ENCODE peak calls at places on chromosome 1, in seven cellular contexts. G is hepatocyte, V is foreskin fibroblast, X is AG09309, H is neural progenitor cell, D is heart right ventricle, W is GM23248. F is an unnamed sample.

GRCh38 chr1:209805341-209805781 is 581 bp downstream of the IRF6 start:
- DNase-seq in H (peak), D (no peak), X (no peak), G (peak), V (no peak), W (no peak), F (peak)

GRCh38 chr1:107765484-107765883 is 199.5 kb downstream of the VAV3 start:
- DNase-seq in G (no peak), H (no peak), X (no peak), D (no peak), W (no peak), V (no peak), F (no peak)

GRCh38 chr1:22053018-22053860 is 730 bp downstream of the CDC42 start:
- DNase-seq in X (no peak), G (peak), D (peak), W (peak), H (peak), V (peak), F (peak)

GRCh38 chr1:193448682-193449461 is 262.5 kb upstream of the B3GALT2 start:
- DNase-seq in H (no peak), V (no peak), G (no peak), W (no peak), X (no peak), D (no peak), F (no peak)

GRCh38 chr1:3727042-3727824 is 25.0 kb upstream of the CCDC27 start:
- DNase-seq in H (peak), G (peak), W (peak), D (peak), V (peak), X (no peak), F (peak)

GRCh38 chr1:64887689-64888217 is 78.6 kb downstream of the JAK1 start:
- DNase-seq in D (no peak), W (no peak), G (no peak), V (no peak), X (no peak), H (no peak), F (no peak)

GRCh38 chr1:154557939-154558609 is 388 bp downstream of the UBE2Q1 start:
- DNase-seq in G (peak), H (no peak), D (peak), V (peak), W (peak), X (no peak), F (no peak)

GRCh38 chr1:6819641-6820040 is 34.4 kb downstream of the CAMTA1 start:
- DNase-seq in W (peak), D (no peak), H (no peak), X (no peak), V (peak), G (no peak), F (no peak)

GRCh38 chr1:56146449-56146848 is 432.9 kb downstream of the PLPP3 start:
- DNase-seq in X (peak), W (peak), G (peak), D (no peak), V (peak), H (no peak), F (no peak)

GRCh38 chr1:219549215-219549614 is 63.7 kb downstream of the ZC3H11B start:
- DNase-seq in G (no peak), D (no peak), W (peak), H (no peak), V (peak), X (peak), F (no peak)

GRCh38 chr1:233359905-233360304 is 32.4 kb downstream of the MAP3K21 start:
- DNase-seq in G (no peak), W (no peak), H (no peak), X (no peak), D (no peak), V (no peak), F (no peak)

GRCh38 chr1:110542730-110543129 is 23.8 kb upstream of the KCNA10 start:
- DNase-seq in G (peak), V (peak), W (peak), X (no peak), D (no peak), H (peak), F (no peak)

GRCh38 chr1:101005191-101005590 is 20.4 kb downstream of the DPH5 start:
- DNase-seq in W (no peak), D (no peak), X (no peak), V (no peak), G (no peak), H (no peak), F (no peak)

GRCh38 chr1:161290779-161291178 is 19.0 kb downstream of the MPZ start:
- DNase-seq in W (no peak), H (no peak), V (no peak), G (no peak), X (no peak), D (no peak), F (no peak)

GRCh38 chr1:162663589-162664030 is 31.3 kb downstream of the DDR2 start:
- DNase-seq in D (no peak), X (peak), G (peak), V (peak), H (peak), W (peak), F (peak)

GRCh38 chr1:33997127-33998047 is 133.5 kb downstream of the HMGB4 start:
- DNase-seq in X (no peak), W (peak), G (no peak), V (no peak), D (no peak), H (no peak), F (no peak)

GRCh38 chr1:55012661-55013060 is 13.9 kb downstream of the BSND start:
- DNase-seq in G (no peak), W (no peak), H (no peak), D (no peak), V (no peak), X (no peak), F (no peak)

GRCh38 chr1:225866061-225866844 is 15.9 kb downstream of the TMEM63A start:
- DNase-seq in W (peak), G (no peak), D (no peak), X (no peak), V (peak), H (no peak), F (no peak)

GRCh38 chr1:236156512-236157208 is 14.3 kb downstream of the GPR137B start:
- DNase-seq in H (no peak), G (no peak), X (no peak), D (no peak), W (no peak), V (no peak), F (peak)

GRCh38 chr1:31152181-31152768 is 86.8 kb upstream of the PUM1 start:
- DNase-seq in H (no peak), W (peak), G (peak), V (peak), X (peak), D (no peak), F (no peak)

GRCh38 chr1:3788756-3789420 is 7.4 kb downstream of the LRRC47 start:
- DNase-seq in G (no peak), D (peak), X (no peak), V (no peak), W (no peak), H (no peak), F (peak)

DNA sequence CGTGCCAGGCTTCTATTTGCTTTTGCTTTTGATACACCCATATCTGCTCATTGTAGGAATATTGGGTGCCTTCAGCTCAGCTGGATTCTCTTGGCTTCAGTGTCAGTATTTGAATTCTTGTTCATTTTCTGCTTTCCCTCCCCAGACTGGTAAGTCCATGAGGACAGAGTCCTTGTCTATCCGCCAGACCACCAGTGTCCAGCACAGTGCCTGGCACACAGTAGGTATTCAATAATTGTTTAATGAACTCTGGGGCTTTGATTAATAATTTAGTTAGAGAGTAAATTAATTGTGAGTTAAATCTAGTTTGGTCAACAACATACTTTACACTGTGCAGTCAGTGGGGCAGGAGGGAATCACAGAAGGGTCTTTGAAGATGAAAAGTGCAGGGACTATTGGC is 119.0 kb upstream of the JUN start:
- DNase-seq in G (no peak), X (no peak), V (no peak), W (no peak), H (no peak), D (no peak), F (no peak)
- H3K4me3 ChIP-seq in G (no peak), X (no peak), V (no peak), W (peak), H (no peak), D (peak), F (no peak)

DNA sequence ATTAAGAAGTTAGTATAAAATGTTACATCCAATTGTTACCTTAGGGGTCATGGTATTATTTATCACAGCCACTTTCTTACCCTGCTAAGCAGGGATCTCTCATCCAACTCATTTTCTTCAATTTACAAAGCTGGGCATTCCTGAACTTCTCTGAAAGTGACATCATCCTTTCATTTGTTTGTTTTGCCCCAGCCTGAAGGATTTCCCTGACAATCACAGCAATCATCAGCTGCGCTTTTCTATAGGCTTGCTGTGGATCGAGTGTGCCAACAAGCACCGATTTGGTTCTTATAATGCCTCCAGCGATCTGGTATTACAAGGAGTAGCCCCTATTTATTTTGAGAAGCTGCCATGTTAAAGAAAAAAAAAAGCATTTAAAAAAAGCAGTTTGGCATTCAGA is 240.2 kb downstream of the USH2A start:
- DNase-seq in D (no peak), X (no peak), H (peak), W (peak), G (peak), V (peak), F (peak)
- H3K4me3 ChIP-seq in D (no peak), X (no peak), H (no peak), W (no peak), G (no peak), V (peak), F (no peak)

DNA sequence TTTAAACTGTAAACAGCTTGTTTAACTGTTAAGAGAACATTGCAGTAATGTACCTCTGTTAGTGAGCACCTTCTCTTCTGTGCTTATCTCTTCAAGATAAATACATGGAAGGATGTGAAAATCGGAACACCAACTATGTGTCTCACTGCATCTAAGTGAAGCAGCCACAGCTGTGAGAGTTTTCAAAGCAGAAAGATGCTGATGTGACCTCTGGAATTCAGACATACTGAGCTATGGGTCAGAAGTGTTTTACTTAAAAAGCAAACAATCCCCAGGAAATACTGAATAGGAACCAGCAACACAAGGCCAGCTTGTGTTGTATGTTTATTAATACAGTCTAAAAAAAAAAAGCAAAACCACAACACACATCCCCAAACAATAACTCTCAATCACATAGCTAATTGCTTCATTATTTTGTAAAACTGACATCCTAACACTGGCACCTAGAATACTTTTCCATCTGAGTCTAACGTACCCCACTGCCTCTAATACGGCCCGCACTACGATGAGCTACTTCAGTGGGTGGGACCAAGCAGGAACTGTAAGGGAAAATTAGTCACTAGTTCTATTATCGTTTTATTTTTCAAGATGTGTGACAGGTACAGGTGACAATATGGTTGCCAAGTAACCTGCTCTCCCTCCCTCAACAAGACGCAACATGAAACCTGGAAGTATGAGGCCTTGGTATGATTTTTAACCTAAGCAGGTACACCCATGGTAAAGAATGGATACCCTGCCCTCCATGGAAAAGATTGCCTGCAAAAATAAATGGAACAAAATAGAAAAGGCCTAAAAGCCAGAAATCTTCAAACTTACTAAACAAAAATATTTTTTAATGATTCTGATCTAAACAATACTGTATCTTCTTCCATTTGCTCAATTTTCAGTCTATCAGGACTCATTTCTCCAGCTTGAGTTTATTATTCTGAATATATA is 13.9 kb downstream of the ERRFI1 start:
- DNase-seq in V (no peak), G (no peak), X (no peak), D (no peak), H (no peak), W (no peak), F (no peak)
- H3K4me3 ChIP-seq in V (no peak), G (no peak), X (no peak), D (no peak), H (no peak), W (no peak), F (no peak)

GRCh38 chr1:43452789-43453441 is 816 bp downstream of the HYI start:
- DNase-seq in H (peak), V (peak), W (peak), G (peak), X (peak), D (no peak), F (peak)

GRCh38 chr1:43451701-43452532 is 1.8 kb downstream of the HYI start:
- DNase-seq in V (no peak), G (no peak), D (no peak), X (no peak), H (no peak), W (no peak), F (no peak)

GRCh38 chr1:43455205-43455889 is 1.6 kb upstream of the HYI start:
- DNase-seq in X (no peak), G (no peak), H (no peak), W (no peak), D (no peak), V (no peak), F (no peak)

GRCh38 chr1:43454270-43455011 is 710 bp upstream of the HYI start:
- DNase-seq in H (peak), G (peak), W (peak), D (peak), V (peak), X (peak), F (peak)

GRCh38 chr1:43453442-43454269 is at the start of gene HYI:
- DNase-seq in D (peak), W (peak), X (peak), V (peak), G (peak), H (peak), F (peak)
- H3K4me3 ChIP-seq in D (peak), W (peak), X (peak), V (peak), G (peak), H (peak), F (peak)

DNA sequence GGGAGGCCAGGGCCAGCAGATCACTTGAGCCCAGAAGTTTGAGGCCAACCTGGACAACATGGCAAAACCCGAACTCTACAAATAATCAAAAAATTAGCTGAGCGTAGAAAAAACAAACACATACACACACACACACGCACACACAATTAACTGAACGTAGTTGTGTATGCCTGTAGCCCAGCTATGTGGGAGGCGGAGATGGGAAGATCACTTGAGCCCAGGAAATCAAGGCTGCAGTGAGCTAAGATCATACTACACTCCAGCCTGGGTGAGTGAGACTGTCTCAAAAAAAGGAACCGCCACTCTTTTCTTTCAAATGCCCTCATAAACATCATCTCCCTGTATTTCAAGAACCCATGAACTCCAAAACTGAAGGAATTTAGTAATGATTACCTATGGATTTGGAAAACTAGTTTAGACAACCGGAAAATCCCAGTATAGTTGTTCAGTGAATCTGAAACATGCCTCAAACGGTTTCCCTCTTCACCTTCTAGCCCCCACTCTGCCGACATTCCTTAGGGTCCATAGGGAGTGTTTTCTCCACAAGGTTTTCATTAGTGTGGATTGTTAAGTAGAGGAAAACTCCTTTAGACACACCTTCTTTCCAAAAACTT is 4.5 kb downstream of the TXNIP start:
- DNase-seq in V (peak), G (no peak), X (no peak), D (no peak), H (no peak), W (no peak), F (no peak)
- H3K4me3 ChIP-seq in V (no peak), G (no peak), X (no peak), D (peak), H (peak), W (peak), F (no peak)

GRCh38 chr1:201185527-201186128 is 5.0 kb upstream of the IGFN1 start:
- DNase-seq in G (no peak), V (no peak), X (no peak), W (no peak), H (no peak), D (no peak), F (no peak)
- H3K4me3 ChIP-seq in G (no peak), V (no peak), X (no peak), W (no peak), H (no peak), D (no peak), F (no peak)

GRCh38 chr1:26378088-26378878 is 5.7 kb upstream of the ZNF683 start:
- DNase-seq in H (no peak), D (no peak), X (peak), V (peak), G (peak), W (peak), F (no peak)
- H3K4me3 ChIP-seq in H (no peak), D (no peak), X (no peak), V (no peak), G (no peak), W (peak), F (no peak)

GRCh38 chr1:197572169-197572568 is 203.1 kb downstream of the DENND1B start:
- DNase-seq in G (no peak), W (no peak), V (no peak), H (no peak), X (no peak), D (no peak), F (no peak)
- H3K4me3 ChIP-seq in G (no peak), W (no peak), V (no peak), H (no peak), X (no peak), D (no peak), F (no peak)

GRCh38 chr1:15885269-15885668 is 37.8 kb downstream of the SPEN start:
- DNase-seq in X (no peak), V (no peak), W (no peak), D (no peak), G (no peak), H (no peak), F (no peak)

GRCh38 chr1:15885701-15886612 is 38.5 kb downstream of the SPEN start:
- DNase-seq in G (peak), V (peak), W (peak), D (peak), X (peak), H (peak), F (peak)

GRCh38 chr1:15884477-15884876 is 37.0 kb downstream of the SPEN start:
- DNase-seq in H (no peak), D (no peak), G (no peak), X (no peak), V (no peak), W (no peak), F (no peak)

GRCh38 chr1:15883326-15883725 is 35.8 kb downstream of the SPEN start:
- DNase-seq in H (no peak), G (no peak), X (no peak), D (no peak), V (peak), W (peak), F (no peak)

GRCh38 chr1:15886613-15887167 is 39.2 kb downstream of the SPEN start:
- DNase-seq in V (no peak), W (no peak), G (no peak), H (no peak), X (no peak), D (no peak), F (no peak)
- H3K4me3 ChIP-seq in V (peak), W (peak), G (peak), H (peak), X (peak), D (peak), F (no peak)

GRCh38 chr1:45647248-45648021 is 23.6 kb upstream of the CCDC17 start:
- DNase-seq in W (no peak), H (no peak), X (no peak), V (no peak), G (no peak), D (no peak), F (no peak)
- H3K4me3 ChIP-seq in W (no peak), H (no peak), X (no peak), V (no peak), G (no peak), D (peak), F (no peak)

F was measured in H7.